ENCODE peak calls at places on chromosomes 13 and 19, in ten cellular contexts. One of them, this sample, is unnamed.

GRCh38 chr19:40982594-40983101 is 8.4 kb upstream of the CYP2B6 start:
- DNase-seq in EH: peak
- DNase-seq in H7: peak
- DNase-seq in PC-9: no peak
- DNase-seq in nucleus accumbens: no peak
- DNase-seq in COR-L47: no peak
- DNase-seq in activated T-helper 1 cell treated with anti-CD3 and anti-CD28 coated beads, Interleukin-12 subunit alpha, Interleukin-12 subunit beta, Interleukin-2, Interleukin-4 antibody, amounts not matched to agents 30 ng/mL and 10 ng/mL and 1 ng/mL, durations not matched to agents 14 hours and 24 hours and 36 hours: no peak
- DNase-seq in smooth muscle cell of the brain vasculature: no peak
- DNase-seq in AG09319: no peak
- DNase-seq in stimulated activated CD4-positive, alpha-beta T cell treated with anti-CD3 and anti-CD28 coated beads, Interleukin-15, amount 100 ng/mL, for 1 hour: no peak
- DNase-seq in this sample: peak

GRCh38 chr13:26872444-26873173 is 112.0 kb upstream of the GPR12 start:
- DNase-seq in EH: peak
- DNase-seq in H7: peak
- DNase-seq in PC-9: peak
- DNase-seq in nucleus accumbens: peak
- DNase-seq in COR-L47: peak
- DNase-seq in activated T-helper 1 cell treated with anti-CD3 and anti-CD28 coated beads, Interleukin-12 subunit alpha, Interleukin-12 subunit beta, Interleukin-2, Interleukin-4 antibody, amounts not matched to agents 30 ng/mL and 10 ng/mL and 1 ng/mL, durations not matched to agents 14 hours and 24 hours and 36 hours: peak
- DNase-seq in smooth muscle cell of the brain vasculature: peak
- DNase-seq in AG09319: no peak
- DNase-seq in stimulated activated CD4-positive, alpha-beta T cell treated with anti-CD3 and anti-CD28 coated beads, Interleukin-15, amount 100 ng/mL, for 1 hour: no peak
- DNase-seq in this sample: no peak

GRCh38 chr19:17227798-17228367 is 1.9 kb downstream of the OCEL1 start:
- DNase-seq in EH: no peak
- DNase-seq in H7: no peak
- DNase-seq in PC-9: no peak
- DNase-seq in nucleus accumbens: no peak
- DNase-seq in COR-L47: no peak
- DNase-seq in activated T-helper 1 cell treated with anti-CD3 and anti-CD28 coated beads, Interleukin-12 subunit alpha, Interleukin-12 subunit beta, Interleukin-2, Interleukin-4 antibody, amounts not matched to agents 30 ng/mL and 10 ng/mL and 1 ng/mL, durations not matched to agents 14 hours and 24 hours and 36 hours: no peak
- DNase-seq in smooth muscle cell of the brain vasculature: no peak
- DNase-seq in AG09319: no peak
- DNase-seq in stimulated activated CD4-positive, alpha-beta T cell treated with anti-CD3 and anti-CD28 coated beads, Interleukin-15, amount 100 ng/mL, for 1 hour: no peak
- DNase-seq in this sample: no peak

GRCh38 chr13:45786293-45786920 is 65.1 kb downstream of the SIAH3 start:
- DNase-seq in EH: no peak
- DNase-seq in H7: no peak
- DNase-seq in PC-9: no peak
- DNase-seq in nucleus accumbens: no peak
- DNase-seq in COR-L47: no peak
- DNase-seq in activated T-helper 1 cell treated with anti-CD3 and anti-CD28 coated beads, Interleukin-12 subunit alpha, Interleukin-12 subunit beta, Interleukin-2, Interleukin-4 antibody, amounts not matched to agents 30 ng/mL and 10 ng/mL and 1 ng/mL, durations not matched to agents 14 hours and 24 hours and 36 hours: no peak
- DNase-seq in smooth muscle cell of the brain vasculature: no peak
- DNase-seq in AG09319: no peak
- DNase-seq in stimulated activated CD4-positive, alpha-beta T cell treated with anti-CD3 and anti-CD28 coated beads, Interleukin-15, amount 100 ng/mL, for 1 hour: no peak
- DNase-seq in this sample: no peak

GRCh38 chr13:49342404-49342803 is 94.7 kb downstream of the CDADC1 start:
- DNase-seq in EH: peak
- DNase-seq in H7: no peak
- DNase-seq in PC-9: no peak
- DNase-seq in nucleus accumbens: no peak
- DNase-seq in COR-L47: no peak
- DNase-seq in activated T-helper 1 cell treated with anti-CD3 and anti-CD28 coated beads, Interleukin-12 subunit alpha, Interleukin-12 subunit beta, Interleukin-2, Interleukin-4 antibody, amounts not matched to agents 30 ng/mL and 10 ng/mL and 1 ng/mL, durations not matched to agents 14 hours and 24 hours and 36 hours: no peak
- DNase-seq in smooth muscle cell of the brain vasculature: no peak
- DNase-seq in AG09319: no peak
- DNase-seq in stimulated activated CD4-positive, alpha-beta T cell treated with anti-CD3 and anti-CD28 coated beads, Interleukin-15, amount 100 ng/mL, for 1 hour: no peak
- DNase-seq in this sample: peak

GRCh38 chr13:52348081-52348480 is 57.9 kb downstream of the THSD1 start:
- DNase-seq in EH: peak
- DNase-seq in H7: no peak
- DNase-seq in PC-9: no peak
- DNase-seq in nucleus accumbens: no peak
- DNase-seq in COR-L47: no peak
- DNase-seq in activated T-helper 1 cell treated with anti-CD3 and anti-CD28 coated beads, Interleukin-12 subunit alpha, Interleukin-12 subunit beta, Interleukin-2, Interleukin-4 antibody, amounts not matched to agents 30 ng/mL and 10 ng/mL and 1 ng/mL, durations not matched to agents 14 hours and 24 hours and 36 hours: no peak
- DNase-seq in smooth muscle cell of the brain vasculature: no peak
- DNase-seq in AG09319: peak
- DNase-seq in stimulated activated CD4-positive, alpha-beta T cell treated with anti-CD3 and anti-CD28 coated beads, Interleukin-15, amount 100 ng/mL, for 1 hour: no peak
- DNase-seq in this sample: peak

GRCh38 chr13:114134111-114134943 is 1.9 kb upstream of the RASA3 start:
- DNase-seq in EH: no peak
- DNase-seq in H7: peak
- DNase-seq in PC-9: no peak
- DNase-seq in nucleus accumbens: no peak
- DNase-seq in COR-L47: no peak
- DNase-seq in activated T-helper 1 cell treated with anti-CD3 and anti-CD28 coated beads, Interleukin-12 subunit alpha, Interleukin-12 subunit beta, Interleukin-2, Interleukin-4 antibody, amounts not matched to agents 30 ng/mL and 10 ng/mL and 1 ng/mL, durations not matched to agents 14 hours and 24 hours and 36 hours: no peak
- DNase-seq in smooth muscle cell of the brain vasculature: no peak
- DNase-seq in AG09319: no peak
- DNase-seq in stimulated activated CD4-positive, alpha-beta T cell treated with anti-CD3 and anti-CD28 coated beads, Interleukin-15, amount 100 ng/mL, for 1 hour: no peak
- DNase-seq in this sample: no peak

GRCh38 chr19:29745253-29745652 is 30.2 kb upstream of the C19orf12 start:
- DNase-seq in EH: no peak
- DNase-seq in H7: peak
- DNase-seq in PC-9: no peak
- DNase-seq in nucleus accumbens: no peak
- DNase-seq in COR-L47: no peak
- DNase-seq in activated T-helper 1 cell treated with anti-CD3 and anti-CD28 coated beads, Interleukin-12 subunit alpha, Interleukin-12 subunit beta, Interleukin-2, Interleukin-4 antibody, amounts not matched to agents 30 ng/mL and 10 ng/mL and 1 ng/mL, durations not matched to agents 14 hours and 24 hours and 36 hours: no peak
- DNase-seq in smooth muscle cell of the brain vasculature: no peak
- DNase-seq in AG09319: no peak
- DNase-seq in stimulated activated CD4-positive, alpha-beta T cell treated with anti-CD3 and anti-CD28 coated beads, Interleukin-15, amount 100 ng/mL, for 1 hour: no peak
- DNase-seq in this sample: no peak

GRCh38 chr19:44866672-44867071 is 20.6 kb downstream of the NECTIN2 start:
- DNase-seq in EH: no peak
- DNase-seq in H7: peak
- DNase-seq in PC-9: no peak
- DNase-seq in nucleus accumbens: no peak
- DNase-seq in COR-L47: no peak
- DNase-seq in activated T-helper 1 cell treated with anti-CD3 and anti-CD28 coated beads, Interleukin-12 subunit alpha, Interleukin-12 subunit beta, Interleukin-2, Interleukin-4 antibody, amounts not matched to agents 30 ng/mL and 10 ng/mL and 1 ng/mL, durations not matched to agents 14 hours and 24 hours and 36 hours: no peak
- DNase-seq in smooth muscle cell of the brain vasculature: no peak
- DNase-seq in AG09319: no peak
- DNase-seq in stimulated activated CD4-positive, alpha-beta T cell treated with anti-CD3 and anti-CD28 coated beads, Interleukin-15, amount 100 ng/mL, for 1 hour: no peak
- DNase-seq in this sample: no peak

GRCh38 chr19:39419003-39419402 is 6.5 kb downstream of the PLEKHG2 start:
- DNase-seq in EH: no peak
- DNase-seq in H7: no peak
- DNase-seq in PC-9: no peak
- DNase-seq in nucleus accumbens: no peak
- DNase-seq in COR-L47: no peak
- DNase-seq in activated T-helper 1 cell treated with anti-CD3 and anti-CD28 coated beads, Interleukin-12 subunit alpha, Interleukin-12 subunit beta, Interleukin-2, Interleukin-4 antibody, amounts not matched to agents 30 ng/mL and 10 ng/mL and 1 ng/mL, durations not matched to agents 14 hours and 24 hours and 36 hours: no peak
- DNase-seq in smooth muscle cell of the brain vasculature: no peak
- DNase-seq in AG09319: no peak
- DNase-seq in stimulated activated CD4-positive, alpha-beta T cell treated with anti-CD3 and anti-CD28 coated beads, Interleukin-15, amount 100 ng/mL, for 1 hour: no peak
- DNase-seq in this sample: no peak

GRCh38 chr19:43634877-43635560 is 4.6 kb downstream of the CADM4 start:
- DNase-seq in EH: no peak
- DNase-seq in H7: peak
- DNase-seq in PC-9: no peak
- DNase-seq in nucleus accumbens: peak
- DNase-seq in COR-L47: no peak
- DNase-seq in activated T-helper 1 cell treated with anti-CD3 and anti-CD28 coated beads, Interleukin-12 subunit alpha, Interleukin-12 subunit beta, Interleukin-2, Interleukin-4 antibody, amounts not matched to agents 30 ng/mL and 10 ng/mL and 1 ng/mL, durations not matched to agents 14 hours and 24 hours and 36 hours: no peak
- DNase-seq in smooth muscle cell of the brain vasculature: no peak
- DNase-seq in AG09319: no peak
- DNase-seq in stimulated activated CD4-positive, alpha-beta T cell treated with anti-CD3 and anti-CD28 coated beads, Interleukin-15, amount 100 ng/mL, for 1 hour: no peak
- DNase-seq in this sample: no peak

GRCh38 chr19:37251308-37252229 is 33.6 kb downstream of the ZNF383 start:
- DNase-seq in EH: peak
- DNase-seq in H7: peak
- DNase-seq in PC-9: peak
- DNase-seq in nucleus accumbens: peak
- DNase-seq in COR-L47: peak
- DNase-seq in activated T-helper 1 cell treated with anti-CD3 and anti-CD28 coated beads, Interleukin-12 subunit alpha, Interleukin-12 subunit beta, Interleukin-2, Interleukin-4 antibody, amounts not matched to agents 30 ng/mL and 10 ng/mL and 1 ng/mL, durations not matched to agents 14 hours and 24 hours and 36 hours: no peak
- DNase-seq in smooth muscle cell of the brain vasculature: peak
- DNase-seq in AG09319: peak
- DNase-seq in stimulated activated CD4-positive, alpha-beta T cell treated with anti-CD3 and anti-CD28 coated beads, Interleukin-15, amount 100 ng/mL, for 1 hour: no peak
- DNase-seq in this sample: peak

GRCh38 chr19:34712606-34713261 is 21.3 kb upstream of the ZNF181 start:
- DNase-seq in EH: peak
- DNase-seq in H7: peak
- DNase-seq in PC-9: peak
- DNase-seq in nucleus accumbens: peak
- DNase-seq in COR-L47: peak
- DNase-seq in activated T-helper 1 cell treated with anti-CD3 and anti-CD28 coated beads, Interleukin-12 subunit alpha, Interleukin-12 subunit beta, Interleukin-2, Interleukin-4 antibody, amounts not matched to agents 30 ng/mL and 10 ng/mL and 1 ng/mL, durations not matched to agents 14 hours and 24 hours and 36 hours: peak
- DNase-seq in smooth muscle cell of the brain vasculature: peak
- DNase-seq in AG09319: peak
- DNase-seq in stimulated activated CD4-positive, alpha-beta T cell treated with anti-CD3 and anti-CD28 coated beads, Interleukin-15, amount 100 ng/mL, for 1 hour: peak
- DNase-seq in this sample: peak

GRCh38 chr13:73984949-73985691 is 149.1 kb downstream of the KLF12 start:
- DNase-seq in EH: no peak
- DNase-seq in H7: no peak
- DNase-seq in PC-9: no peak
- DNase-seq in nucleus accumbens: no peak
- DNase-seq in COR-L47: no peak
- DNase-seq in activated T-helper 1 cell treated with anti-CD3 and anti-CD28 coated beads, Interleukin-12 subunit alpha, Interleukin-12 subunit beta, Interleukin-2, Interleukin-4 antibody, amounts not matched to agents 30 ng/mL and 10 ng/mL and 1 ng/mL, durations not matched to agents 14 hours and 24 hours and 36 hours: peak
- DNase-seq in smooth muscle cell of the brain vasculature: no peak
- DNase-seq in AG09319: no peak
- DNase-seq in stimulated activated CD4-positive, alpha-beta T cell treated with anti-CD3 and anti-CD28 coated beads, Interleukin-15, amount 100 ng/mL, for 1 hour: peak
- DNase-seq in this sample: no peak

GRCh38 chr19:5048727-5049553 is 80.0 kb downstream of the KDM4B start:
- DNase-seq in EH: peak
- DNase-seq in H7: peak
- DNase-seq in PC-9: peak
- DNase-seq in nucleus accumbens: no peak
- DNase-seq in COR-L47: no peak
- DNase-seq in activated T-helper 1 cell treated with anti-CD3 and anti-CD28 coated beads, Interleukin-12 subunit alpha, Interleukin-12 subunit beta, Interleukin-2, Interleukin-4 antibody, amounts not matched to agents 30 ng/mL and 10 ng/mL and 1 ng/mL, durations not matched to agents 14 hours and 24 hours and 36 hours: no peak
- DNase-seq in smooth muscle cell of the brain vasculature: no peak
- DNase-seq in AG09319: no peak
- DNase-seq in stimulated activated CD4-positive, alpha-beta T cell treated with anti-CD3 and anti-CD28 coated beads, Interleukin-15, amount 100 ng/mL, for 1 hour: no peak
- DNase-seq in this sample: peak

GRCh38 chr13:106709509-106709908 is 141.6 kb upstream of the ARGLU1 start:
- DNase-seq in EH: no peak
- DNase-seq in H7: no peak
- DNase-seq in PC-9: no peak
- DNase-seq in nucleus accumbens: no peak
- DNase-seq in COR-L47: no peak
- DNase-seq in activated T-helper 1 cell treated with anti-CD3 and anti-CD28 coated beads, Interleukin-12 subunit alpha, Interleukin-12 subunit beta, Interleukin-2, Interleukin-4 antibody, amounts not matched to agents 30 ng/mL and 10 ng/mL and 1 ng/mL, durations not matched to agents 14 hours and 24 hours and 36 hours: no peak
- DNase-seq in smooth muscle cell of the brain vasculature: no peak
- DNase-seq in AG09319: no peak
- DNase-seq in stimulated activated CD4-positive, alpha-beta T cell treated with anti-CD3 and anti-CD28 coated beads, Interleukin-15, amount 100 ng/mL, for 1 hour: no peak
- DNase-seq in this sample: no peak

GRCh38 chr19:1725100-1726064 is 27.9 kb upstream of the ONECUT3 start:
- DNase-seq in EH: peak
- DNase-seq in H7: peak
- DNase-seq in PC-9: no peak
- DNase-seq in nucleus accumbens: peak
- DNase-seq in COR-L47: peak
- DNase-seq in activated T-helper 1 cell treated with anti-CD3 and anti-CD28 coated beads, Interleukin-12 subunit alpha, Interleukin-12 subunit beta, Interleukin-2, Interleukin-4 antibody, amounts not matched to agents 30 ng/mL and 10 ng/mL and 1 ng/mL, durations not matched to agents 14 hours and 24 hours and 36 hours: peak
- DNase-seq in smooth muscle cell of the brain vasculature: no peak
- DNase-seq in AG09319: peak
- DNase-seq in stimulated activated CD4-positive, alpha-beta T cell treated with anti-CD3 and anti-CD28 coated beads, Interleukin-15, amount 100 ng/mL, for 1 hour: no peak
- DNase-seq in this sample: no peak

GRCh38 chr13:39768962-39769361 is 113.5 kb downstream of the COG6 start:
- DNase-seq in EH: no peak
- DNase-seq in H7: no peak
- DNase-seq in PC-9: no peak
- DNase-seq in nucleus accumbens: no peak
- DNase-seq in COR-L47: no peak
- DNase-seq in activated T-helper 1 cell treated with anti-CD3 and anti-CD28 coated beads, Interleukin-12 subunit alpha, Interleukin-12 subunit beta, Interleukin-2, Interleukin-4 antibody, amounts not matched to agents 30 ng/mL and 10 ng/mL and 1 ng/mL, durations not matched to agents 14 hours and 24 hours and 36 hours: no peak
- DNase-seq in smooth muscle cell of the brain vasculature: no peak
- DNase-seq in AG09319: no peak
- DNase-seq in stimulated activated CD4-positive, alpha-beta T cell treated with anti-CD3 and anti-CD28 coated beads, Interleukin-15, amount 100 ng/mL, for 1 hour: no peak
- DNase-seq in this sample: no peak

GRCh38 chr13:36251528-36251927 is 37.2 kb upstream of the SOHLH2 start:
- DNase-seq in EH: peak
- DNase-seq in H7: no peak
- DNase-seq in PC-9: no peak
- DNase-seq in nucleus accumbens: no peak
- DNase-seq in COR-L47: no peak
- DNase-seq in activated T-helper 1 cell treated with anti-CD3 and anti-CD28 coated beads, Interleukin-12 subunit alpha, Interleukin-12 subunit beta, Interleukin-2, Interleukin-4 antibody, amounts not matched to agents 30 ng/mL and 10 ng/mL and 1 ng/mL, durations not matched to agents 14 hours and 24 hours and 36 hours: no peak
- DNase-seq in smooth muscle cell of the brain vasculature: no peak
- DNase-seq in AG09319: no peak
- DNase-seq in stimulated activated CD4-positive, alpha-beta T cell treated with anti-CD3 and anti-CD28 coated beads, Interleukin-15, amount 100 ng/mL, for 1 hour: no peak
- DNase-seq in this sample: no peak

GRCh38 chr13:78437781-78438180 is 165.6 kb downstream of the POU4F1 start:
- DNase-seq in EH: no peak
- DNase-seq in H7: no peak
- DNase-seq in PC-9: no peak
- DNase-seq in nucleus accumbens: no peak
- DNase-seq in COR-L47: no peak
- DNase-seq in activated T-helper 1 cell treated with anti-CD3 and anti-CD28 coated beads, Interleukin-12 subunit alpha, Interleukin-12 subunit beta, Interleukin-2, Interleukin-4 antibody, amounts not matched to agents 30 ng/mL and 10 ng/mL and 1 ng/mL, durations not matched to agents 14 hours and 24 hours and 36 hours: no peak
- DNase-seq in smooth muscle cell of the brain vasculature: no peak
- DNase-seq in AG09319: no peak
- DNase-seq in stimulated activated CD4-positive, alpha-beta T cell treated with anti-CD3 and anti-CD28 coated beads, Interleukin-15, amount 100 ng/mL, for 1 hour: no peak
- DNase-seq in this sample: no peak

GRCh38 chr13:51887441-51887840 is 25.7 kb downstream of the CCDC70 start:
- DNase-seq in EH: no peak
- DNase-seq in H7: no peak
- DNase-seq in PC-9: no peak
- DNase-seq in nucleus accumbens: no peak
- DNase-seq in COR-L47: no peak
- DNase-seq in activated T-helper 1 cell treated with anti-CD3 and anti-CD28 coated beads, Interleukin-12 subunit alpha, Interleukin-12 subunit beta, Interleukin-2, Interleukin-4 antibody, amounts not matched to agents 30 ng/mL and 10 ng/mL and 1 ng/mL, durations not matched to agents 14 hours and 24 hours and 36 hours: no peak
- DNase-seq in smooth muscle cell of the brain vasculature: no peak
- DNase-seq in AG09319: no peak
- DNase-seq in stimulated activated CD4-positive, alpha-beta T cell treated with anti-CD3 and anti-CD28 coated beads, Interleukin-15, amount 100 ng/mL, for 1 hour: no peak
- DNase-seq in this sample: no peak

GRCh38 chr19:40035996-40036395 is 20.0 kb downstream of the ZNF780B start:
- DNase-seq in EH: peak
- DNase-seq in H7: no peak
- DNase-seq in PC-9: no peak
- DNase-seq in nucleus accumbens: no peak
- DNase-seq in COR-L47: no peak
- DNase-seq in activated T-helper 1 cell treated with anti-CD3 and anti-CD28 coated beads, Interleukin-12 subunit alpha, Interleukin-12 subunit beta, Interleukin-2, Interleukin-4 antibody, amounts not matched to agents 30 ng/mL and 10 ng/mL and 1 ng/mL, durations not matched to agents 14 hours and 24 hours and 36 hours: no peak
- DNase-seq in smooth muscle cell of the brain vasculature: no peak
- DNase-seq in AG09319: no peak
- DNase-seq in stimulated activated CD4-positive, alpha-beta T cell treated with anti-CD3 and anti-CD28 coated beads, Interleukin-15, amount 100 ng/mL, for 1 hour: no peak
- DNase-seq in this sample: peak

GRCh38 chr13:112188298-112188610 is 121.3 kb downstream of the SOX1 start:
- DNase-seq in EH: no peak
- DNase-seq in H7: no peak
- DNase-seq in PC-9: no peak
- DNase-seq in nucleus accumbens: no peak
- DNase-seq in COR-L47: no peak
- DNase-seq in activated T-helper 1 cell treated with anti-CD3 and anti-CD28 coated beads, Interleukin-12 subunit alpha, Interleukin-12 subunit beta, Interleukin-2, Interleukin-4 antibody, amounts not matched to agents 30 ng/mL and 10 ng/mL and 1 ng/mL, durations not matched to agents 14 hours and 24 hours and 36 hours: no peak
- DNase-seq in smooth muscle cell of the brain vasculature: no peak
- DNase-seq in AG09319: no peak
- DNase-seq in stimulated activated CD4-positive, alpha-beta T cell treated with anti-CD3 and anti-CD28 coated beads, Interleukin-15, amount 100 ng/mL, for 1 hour: no peak
- DNase-seq in this sample: no peak

GRCh38 chr19:13241321-13242104 is 91.3 kb downstream of the IER2 start:
- DNase-seq in EH: no peak
- DNase-seq in H7: peak
- DNase-seq in PC-9: no peak
- DNase-seq in nucleus accumbens: peak
- DNase-seq in COR-L47: no peak
- DNase-seq in activated T-helper 1 cell treated with anti-CD3 and anti-CD28 coated beads, Interleukin-12 subunit alpha, Interleukin-12 subunit beta, Interleukin-2, Interleukin-4 antibody, amounts not matched to agents 30 ng/mL and 10 ng/mL and 1 ng/mL, durations not matched to agents 14 hours and 24 hours and 36 hours: no peak
- DNase-seq in smooth muscle cell of the brain vasculature: no peak
- DNase-seq in AG09319: no peak
- DNase-seq in stimulated activated CD4-positive, alpha-beta T cell treated with anti-CD3 and anti-CD28 coated beads, Interleukin-15, amount 100 ng/mL, for 1 hour: no peak
- DNase-seq in this sample: no peak

GRCh38 chr19:13225085-13225484 is 74.9 kb downstream of the IER2 start:
- DNase-seq in EH: no peak
- DNase-seq in H7: no peak
- DNase-seq in PC-9: no peak
- DNase-seq in nucleus accumbens: no peak
- DNase-seq in COR-L47: no peak
- DNase-seq in activated T-helper 1 cell treated with anti-CD3 and anti-CD28 coated beads, Interleukin-12 subunit alpha, Interleukin-12 subunit beta, Interleukin-2, Interleukin-4 antibody, amounts not matched to agents 30 ng/mL and 10 ng/mL and 1 ng/mL, durations not matched to agents 14 hours and 24 hours and 36 hours: no peak
- DNase-seq in smooth muscle cell of the brain vasculature: no peak
- DNase-seq in AG09319: no peak
- DNase-seq in stimulated activated CD4-positive, alpha-beta T cell treated with anti-CD3 and anti-CD28 coated beads, Interleukin-15, amount 100 ng/mL, for 1 hour: no peak
- DNase-seq in this sample: no peak

GRCh38 chr13:43475135-43475534 is 311.6 kb downstream of the ENOX1 start:
- DNase-seq in EH: no peak
- DNase-seq in H7: no peak
- DNase-seq in PC-9: no peak
- DNase-seq in nucleus accumbens: no peak
- DNase-seq in COR-L47: no peak
- DNase-seq in activated T-helper 1 cell treated with anti-CD3 and anti-CD28 coated beads, Interleukin-12 subunit alpha, Interleukin-12 subunit beta, Interleukin-2, Interleukin-4 antibody, amounts not matched to agents 30 ng/mL and 10 ng/mL and 1 ng/mL, durations not matched to agents 14 hours and 24 hours and 36 hours: no peak
- DNase-seq in smooth muscle cell of the brain vasculature: no peak
- DNase-seq in AG09319: no peak
- DNase-seq in stimulated activated CD4-positive, alpha-beta T cell treated with anti-CD3 and anti-CD28 coated beads, Interleukin-15, amount 100 ng/mL, for 1 hour: no peak
- DNase-seq in this sample: no peak

GRCh38 chr19:42422092-42422575 is 5.1 kb downstream of the LIPE start:
- DNase-seq in EH: no peak
- DNase-seq in H7: no peak
- DNase-seq in PC-9: no peak
- DNase-seq in nucleus accumbens: no peak
- DNase-seq in COR-L47: no peak
- DNase-seq in activated T-helper 1 cell treated with anti-CD3 and anti-CD28 coated beads, Interleukin-12 subunit alpha, Interleukin-12 subunit beta, Interleukin-2, Interleukin-4 antibody, amounts not matched to agents 30 ng/mL and 10 ng/mL and 1 ng/mL, durations not matched to agents 14 hours and 24 hours and 36 hours: no peak
- DNase-seq in smooth muscle cell of the brain vasculature: no peak
- DNase-seq in AG09319: no peak
- DNase-seq in stimulated activated CD4-positive, alpha-beta T cell treated with anti-CD3 and anti-CD28 coated beads, Interleukin-15, amount 100 ng/mL, for 1 hour: no peak
- DNase-seq in this sample: no peak

GRCh38 chr19:23855676-23856075 is 59.0 kb upstream of the ZNF726 start:
- DNase-seq in EH: no peak
- DNase-seq in H7: peak
- DNase-seq in PC-9: no peak
- DNase-seq in nucleus accumbens: no peak
- DNase-seq in COR-L47: peak
- DNase-seq in activated T-helper 1 cell treated with anti-CD3 and anti-CD28 coated beads, Interleukin-12 subunit alpha, Interleukin-12 subunit beta, Interleukin-2, Interleukin-4 antibody, amounts not matched to agents 30 ng/mL and 10 ng/mL and 1 ng/mL, durations not matched to agents 14 hours and 24 hours and 36 hours: no peak
- DNase-seq in smooth muscle cell of the brain vasculature: no peak
- DNase-seq in AG09319: no peak
- DNase-seq in stimulated activated CD4-positive, alpha-beta T cell treated with anti-CD3 and anti-CD28 coated beads, Interleukin-15, amount 100 ng/mL, for 1 hour: no peak
- DNase-seq in this sample: no peak

This sample was measured in astrocyte.